ENCODE peak calls at places on chromosomes 2 and 18, in six cellular contexts. One of them, this sample, is unnamed.

GRCh38 chr2:197011777-197012641 is 85.5 kb upstream of the PGAP1 start:
- DNase-seq in A549: peak; percentile 67
- DNase-seq in CD8-positive, alpha-beta memory T cell: no peak
- DNase-seq in colonic mucosa: no peak
- DNase-seq in left ventricle myocardium inferior: no peak
- DNase-seq in neuronal stem cell: no peak
- DNase-seq in this sample: no peak

GRCh38 chr2:4882421-4882820 is 809.8 kb upstream of the SOX11 start:
- DNase-seq in CD8-positive, alpha-beta memory T cell: no peak
- DNase-seq in left ventricle myocardium inferior: no peak
- DNase-seq in neuronal stem cell: no peak
- DNase-seq in A549: no peak
- DNase-seq in colonic mucosa: no peak
- DNase-seq in this sample: no peak

GRCh38 chr2:197514754-197515153 is 1.1 kb upstream of the MOB4 start:
- DNase-seq in left ventricle myocardium inferior: no peak
- DNase-seq in A549: no peak
- DNase-seq in neuronal stem cell: no peak
- DNase-seq in CD8-positive, alpha-beta memory T cell: no peak
- DNase-seq in colonic mucosa: no peak
- DNase-seq in this sample: no peak

GRCh38 chr18:9750606-9751304 is 42.7 kb downstream of the RAB31 start:
- DNase-seq in A549: no peak
- DNase-seq in neuronal stem cell: no peak
- DNase-seq in left ventricle myocardium inferior: no peak
- DNase-seq in CD8-positive, alpha-beta memory T cell: no peak
- DNase-seq in colonic mucosa: no peak
- DNase-seq in this sample: no peak

GRCh38 chr2:39738941-39739340 is 40.1 kb downstream of the THUMPD2 start:
- DNase-seq in left ventricle myocardium inferior: no peak
- DNase-seq in colonic mucosa: no peak
- DNase-seq in CD8-positive, alpha-beta memory T cell: no peak
- DNase-seq in A549: no peak
- DNase-seq in neuronal stem cell: no peak
- DNase-seq in this sample: no peak

GRCh38 chr18:1559563-1559962 is 654.9 kb downstream of the ADCYAP1 start:
- DNase-seq in neuronal stem cell: no peak
- DNase-seq in left ventricle myocardium inferior: no peak
- DNase-seq in A549: no peak
- DNase-seq in CD8-positive, alpha-beta memory T cell: no peak
- DNase-seq in colonic mucosa: no peak
- DNase-seq in this sample: no peak

GRCh38 chr2:70535573-70535972 is 18.1 kb downstream of the TGFA start:
- DNase-seq in A549: no peak
- DNase-seq in colonic mucosa: no peak
- DNase-seq in left ventricle myocardium inferior: no peak
- DNase-seq in CD8-positive, alpha-beta memory T cell: no peak
- DNase-seq in neuronal stem cell: no peak
- DNase-seq in this sample: no peak

GRCh38 chr2:204407209-204408070 is 137.8 kb upstream of the PARD3B start:
- DNase-seq in colonic mucosa: no peak
- DNase-seq in left ventricle myocardium inferior: no peak
- DNase-seq in CD8-positive, alpha-beta memory T cell: no peak
- DNase-seq in neuronal stem cell: no peak
- DNase-seq in A549: peak; percentile 41
- DNase-seq in this sample: no peak

GRCh38 chr2:38499921-38500634 is 102.7 kb downstream of the HNRNPLL start:
- DNase-seq in neuronal stem cell: no peak
- DNase-seq in colonic mucosa: no peak
- DNase-seq in left ventricle myocardium inferior: no peak
- DNase-seq in CD8-positive, alpha-beta memory T cell: no peak
- DNase-seq in A549: no peak
- DNase-seq in this sample: no peak

GRCh38 chr2:16661936-16662335 is 3.7 kb downstream of the CYRIA start:
- DNase-seq in left ventricle myocardium inferior: no peak
- DNase-seq in neuronal stem cell: no peak
- DNase-seq in colonic mucosa: no peak
- DNase-seq in A549: no peak
- DNase-seq in CD8-positive, alpha-beta memory T cell: no peak
- DNase-seq in this sample: no peak

GRCh38 chr18:48832961-48833700 is 117.6 kb downstream of the SMAD7 start:
- DNase-seq in colonic mucosa: peak; percentile 56
- DNase-seq in A549: peak; percentile 46
- DNase-seq in CD8-positive, alpha-beta memory T cell: peak; percentile 45
- DNase-seq in neuronal stem cell: no peak
- DNase-seq in left ventricle myocardium inferior: peak; percentile 39
- DNase-seq in this sample: peak; percentile 35

GRCh38 chr2:41024806-41025205 is 572.9 kb upstream of the SLC8A1 start:
- DNase-seq in A549: no peak
- DNase-seq in neuronal stem cell: no peak
- DNase-seq in CD8-positive, alpha-beta memory T cell: no peak
- DNase-seq in left ventricle myocardium inferior: no peak
- DNase-seq in colonic mucosa: no peak
- DNase-seq in this sample: no peak

GRCh38 chr18:41353726-41354125 is 601.3 kb upstream of the PIK3C3 start:
- DNase-seq in neuronal stem cell: no peak
- DNase-seq in CD8-positive, alpha-beta memory T cell: no peak
- DNase-seq in A549: no peak
- DNase-seq in left ventricle myocardium inferior: no peak
- DNase-seq in colonic mucosa: no peak
- DNase-seq in this sample: no peak

GRCh38 chr2:188607501-188607900 is 315.8 kb downstream of the GULP1 start:
- DNase-seq in CD8-positive, alpha-beta memory T cell: no peak
- DNase-seq in colonic mucosa: no peak
- DNase-seq in A549: peak; percentile 22
- DNase-seq in neuronal stem cell: no peak
- DNase-seq in left ventricle myocardium inferior: no peak
- DNase-seq in this sample: no peak

GRCh38 chr2:3651686-3652516 is 6.1 kb upstream of the ALLC start:
- DNase-seq in colonic mucosa: peak; percentile 54
- DNase-seq in CD8-positive, alpha-beta memory T cell: peak; percentile 89
- DNase-seq in neuronal stem cell: peak; percentile 86
- DNase-seq in left ventricle myocardium inferior: no peak
- DNase-seq in A549: no peak
- DNase-seq in this sample: peak; percentile 43

GRCh38 chr2:120323807-120324399 is 22.0 kb upstream of the INHBB start:
- DNase-seq in neuronal stem cell: no peak
- DNase-seq in A549: no peak
- DNase-seq in CD8-positive, alpha-beta memory T cell: no peak
- DNase-seq in colonic mucosa: no peak
- DNase-seq in left ventricle myocardium inferior: no peak
- DNase-seq in this sample: no peak

GRCh38 chr2:157420771-157421323 is 23.0 kb downstream of the CYTIP start:
- DNase-seq in A549: peak; percentile 51
- DNase-seq in colonic mucosa: no peak
- DNase-seq in left ventricle myocardium inferior: no peak
- DNase-seq in neuronal stem cell: no peak
- DNase-seq in CD8-positive, alpha-beta memory T cell: no peak
- DNase-seq in this sample: no peak

DNA sequence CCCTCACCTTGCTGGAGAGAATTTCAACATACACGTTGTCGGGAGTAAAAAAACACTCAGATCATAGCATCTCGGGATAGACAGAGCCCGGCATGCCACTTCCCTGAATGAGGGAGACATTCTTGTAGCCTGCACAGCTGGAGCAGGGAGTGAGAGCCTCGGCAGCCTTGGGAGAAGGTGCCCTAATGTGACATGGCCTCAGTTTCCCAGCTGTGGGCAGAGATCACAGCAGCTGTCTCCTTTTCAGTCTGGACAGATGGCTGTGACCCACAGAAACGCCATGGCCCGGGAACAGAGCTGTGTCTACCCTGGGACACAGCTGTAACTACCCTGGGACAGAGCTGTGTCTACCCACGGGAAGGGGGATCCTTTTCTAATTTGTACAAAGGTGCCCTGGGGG is 55.9 kb downstream of the HS1BP3 start:
- DNase-seq in colonic mucosa: no peak
- DNase-seq in CD8-positive, alpha-beta memory T cell: peak; percentile 3
- DNase-seq in left ventricle myocardium inferior: no peak
- DNase-seq in A549: no peak
- DNase-seq in neuronal stem cell: no peak
- DNase-seq in this sample: peak; percentile 2
- H3K4me1 ChIP-seq in colonic mucosa: peaks cover 4% of the 10 kb centered on the region
- H3K4me1 ChIP-seq in CD8-positive, alpha-beta memory T cell: no peaks in the 10 kb centered on the region
- H3K4me1 ChIP-seq in left ventricle myocardium inferior: peaks cover 83% of the 10 kb centered on the region
- H3K4me1 ChIP-seq in A549: peaks cover 60% of the 10 kb centered on the region
- H3K4me1 ChIP-seq in neuronal stem cell: peaks cover 56% of the 10 kb centered on the region
- H3K4me1 ChIP-seq in this sample: peaks cover 54% of the 10 kb centered on the region

GRCh38 chr2:100067796-100068195 is 74.6 kb downstream of the AFF3 start:
- DNase-seq in CD8-positive, alpha-beta memory T cell: no peak
- DNase-seq in colonic mucosa: no peak
- DNase-seq in neuronal stem cell: no peak
- DNase-seq in left ventricle myocardium inferior: no peak
- DNase-seq in A549: no peak
- DNase-seq in this sample: no peak
- H3K27ac ChIP-seq in CD8-positive, alpha-beta memory T cell: no peak overlapping the region
- H3K27ac ChIP-seq in colonic mucosa: no peak overlapping the region
- H3K27ac ChIP-seq in neuronal stem cell: no peak overlapping the region
- H3K27ac ChIP-seq in left ventricle myocardium inferior: peak overlapping the region; percentile 18
- H3K27ac ChIP-seq in A549: no peak overlapping the region
- H3K27ac ChIP-seq in this sample: no peak overlapping the region

DNA sequence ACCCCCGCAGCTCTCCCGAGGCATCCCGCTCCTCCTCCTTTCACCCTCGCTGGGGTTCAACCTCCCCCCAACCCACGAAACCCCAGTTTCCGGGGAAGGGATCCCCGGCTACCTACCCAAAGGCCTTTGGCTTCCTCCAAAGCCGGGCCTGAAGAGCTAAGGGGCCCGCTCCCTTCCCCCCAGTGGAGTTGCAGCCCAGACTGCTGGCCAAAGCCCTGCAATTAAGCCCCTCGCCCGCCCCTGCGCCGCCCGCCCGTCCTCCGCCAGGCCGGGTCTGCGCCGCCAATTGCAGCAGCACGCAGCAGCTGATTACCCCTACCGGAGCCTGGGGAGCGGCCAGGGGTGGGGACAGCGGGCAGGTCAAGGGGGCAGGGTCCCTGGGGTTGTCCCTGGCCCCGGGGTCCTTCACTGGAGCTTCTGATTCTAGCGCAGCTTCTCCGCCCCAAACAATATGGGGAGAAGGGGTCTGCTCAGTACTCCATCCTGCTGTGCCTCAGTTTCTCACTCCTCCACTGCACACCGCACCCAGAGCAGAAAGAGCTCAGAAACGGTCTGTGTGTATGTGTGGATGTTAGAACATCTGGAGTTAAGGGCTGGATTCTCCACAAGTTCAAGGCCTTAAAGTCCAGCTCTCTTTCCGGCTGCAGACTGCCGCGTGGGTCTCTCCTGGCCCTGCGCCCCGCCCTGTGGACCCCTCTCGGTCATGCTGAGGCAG is 16.9 kb downstream of the WNT10A start:
- DNase-seq in A549: no peak
- DNase-seq in colonic mucosa: no peak
- DNase-seq in CD8-positive, alpha-beta memory T cell: no peak
- DNase-seq in left ventricle myocardium inferior: no peak
- DNase-seq in neuronal stem cell: no peak
- DNase-seq in this sample: no peak
- H3K4me1 ChIP-seq in A549: peaks cover 37% of the 10 kb centered on the region
- H3K4me1 ChIP-seq in colonic mucosa: peaks cover 18% of the 10 kb centered on the region
- H3K4me1 ChIP-seq in CD8-positive, alpha-beta memory T cell: peaks cover 57% of the 10 kb centered on the region
- H3K4me1 ChIP-seq in left ventricle myocardium inferior: peaks cover 33% of the 10 kb centered on the region
- H3K4me1 ChIP-seq in neuronal stem cell: peaks cover 13% of the 10 kb centered on the region
- H3K4me1 ChIP-seq in this sample: peaks cover 31% of the 10 kb centered on the region

DNA sequence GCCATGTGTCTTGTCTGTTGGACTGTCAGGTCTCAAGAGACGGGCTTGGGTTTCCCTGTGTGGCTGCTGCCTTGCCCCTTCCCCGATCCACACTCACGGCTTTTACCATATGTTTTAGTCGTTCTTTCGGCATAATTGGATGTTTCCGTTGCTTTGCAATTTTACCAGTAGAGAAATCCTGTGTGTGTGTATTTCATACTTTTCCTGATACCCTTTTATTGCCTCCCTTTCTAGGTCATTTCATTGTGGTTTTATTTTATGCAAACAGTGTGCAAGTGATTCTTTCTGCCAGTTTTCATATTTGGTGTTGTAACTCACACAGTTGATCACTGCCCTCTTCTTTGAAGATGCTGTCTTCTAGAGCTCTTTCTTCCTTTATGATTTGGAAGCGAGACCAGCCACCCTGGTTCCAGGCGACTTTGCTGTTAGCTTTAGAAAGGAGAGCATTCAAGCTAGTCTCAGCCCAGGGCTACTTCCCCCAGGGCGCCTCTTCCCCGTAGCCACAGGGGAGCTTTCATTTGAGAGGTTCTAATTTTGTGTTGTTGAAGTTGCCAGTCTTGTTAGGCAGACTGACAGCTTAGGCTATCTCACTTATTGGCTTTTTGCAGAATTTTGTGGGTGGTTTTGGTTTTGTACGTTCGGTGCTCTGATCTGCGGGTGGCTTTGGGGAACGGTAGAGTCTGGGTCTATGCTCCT is 17.0 kb downstream of the SH3BP4 start:
- DNase-seq in neuronal stem cell: no peak
- DNase-seq in A549: no peak
- DNase-seq in left ventricle myocardium inferior: no peak
- DNase-seq in colonic mucosa: no peak
- DNase-seq in CD8-positive, alpha-beta memory T cell: no peak
- DNase-seq in this sample: no peak
- H3K27ac ChIP-seq in neuronal stem cell: no peak overlapping the region
- H3K27ac ChIP-seq in A549: no peak overlapping the region
- H3K27ac ChIP-seq in left ventricle myocardium inferior: no peak overlapping the region
- H3K27ac ChIP-seq in colonic mucosa: no peak overlapping the region
- H3K27ac ChIP-seq in CD8-positive, alpha-beta memory T cell: no peak overlapping the region
- H3K27ac ChIP-seq in this sample: no peak overlapping the region

GRCh38 chr2:32852821-32853220 is 93.9 kb upstream of the LTBP1 start:
- DNase-seq in CD8-positive, alpha-beta memory T cell: no peak
- DNase-seq in A549: no peak
- DNase-seq in left ventricle myocardium inferior: no peak
- DNase-seq in colonic mucosa: no peak
- DNase-seq in neuronal stem cell: no peak
- DNase-seq in this sample: no peak

GRCh38 chr2:32860385-32860784 is 86.4 kb upstream of the LTBP1 start:
- DNase-seq in left ventricle myocardium inferior: no peak
- DNase-seq in colonic mucosa: no peak
- DNase-seq in neuronal stem cell: no peak
- DNase-seq in CD8-positive, alpha-beta memory T cell: no peak
- DNase-seq in A549: no peak
- DNase-seq in this sample: no peak

GRCh38 chr2:32851777-32852439 is 94.8 kb upstream of the LTBP1 start:
- DNase-seq in left ventricle myocardium inferior: no peak
- DNase-seq in neuronal stem cell: no peak
- DNase-seq in colonic mucosa: no peak
- DNase-seq in CD8-positive, alpha-beta memory T cell: no peak
- DNase-seq in A549: no peak
- DNase-seq in this sample: no peak

GRCh38 chr2:32858713-32859112 is 88.0 kb upstream of the LTBP1 start:
- DNase-seq in A549: no peak
- DNase-seq in CD8-positive, alpha-beta memory T cell: no peak
- DNase-seq in neuronal stem cell: no peak
- DNase-seq in colonic mucosa: no peak
- DNase-seq in left ventricle myocardium inferior: no peak
- DNase-seq in this sample: no peak

GRCh38 chr2:32856891-32857290 is 89.9 kb upstream of the LTBP1 start:
- DNase-seq in left ventricle myocardium inferior: no peak
- DNase-seq in A549: no peak
- DNase-seq in neuronal stem cell: no peak
- DNase-seq in colonic mucosa: no peak
- DNase-seq in CD8-positive, alpha-beta memory T cell: no peak
- DNase-seq in this sample: no peak
- H3K4me1 ChIP-seq in left ventricle myocardium inferior: no peaks in the 10 kb centered on the region
- H3K4me1 ChIP-seq in A549: no peaks in the 10 kb centered on the region
- H3K4me1 ChIP-seq in neuronal stem cell: peaks cover 5% of the 10 kb centered on the region
- H3K4me1 ChIP-seq in colonic mucosa: no peaks in the 10 kb centered on the region
- H3K4me1 ChIP-seq in CD8-positive, alpha-beta memory T cell: no peaks in the 10 kb centered on the region
- H3K4me1 ChIP-seq in this sample: no peaks in the 10 kb centered on the region

This sample was measured in heart right ventricle.